ENCODE peak calls at places on chromosomes 2 and 18, in eight cellular contexts. Q is endodermal cell, N is astrocyte, B is A549, Z is hepatocyte, S is esophagus squamous epithelium, U is WTC11, I is Calu3. X is an unnamed sample.
A peak's percentile ranks its signal among the peaks of the same experiment; 100 is the strongest.

GRCh38 chr2:85161626-85161960 is 28.4 kb downstream of the TCF7L1 start:
- DNase-seq in Q (no peak), N (peak; percentile 59), B (no peak), Z (no peak), S (no peak), U (no peak), I (no peak), X (no peak)

GRCh38 chr18:58347135-58347534 is 281.8 kb downstream of the ALPK2 start:
- DNase-seq in Q (no peak), N (no peak), B (no peak), Z (no peak), S (no peak), U (no peak), I (no peak), X (no peak)

GRCh38 chr18:22433960-22434359 is 16.2 kb upstream of the CTAGE1 start:
- DNase-seq in Q (no peak), N (no peak), B (no peak), Z (no peak), S (no peak), U (no peak), I (no peak), X (no peak)

GRCh38 chr2:173288561-173288960 is 66.1 kb upstream of the CDCA7 start:
- DNase-seq in Q (no peak), N (peak; percentile 77), B (peak; percentile 30), Z (no peak), S (no peak), U (no peak), I (no peak), X (no peak)

GRCh38 chr2:145849466-145849865 is 1329.5 kb upstream of the ZEB2 start:
- DNase-seq in Q (no peak), N (no peak), B (no peak), Z (no peak), S (no peak), U (no peak), I (peak; percentile 1), X (no peak)

GRCh38 chr2:184312970-184313369 is 285.4 kb upstream of the ZNF804A start:
- DNase-seq in Q (no peak), N (no peak), B (no peak), Z (no peak), S (no peak), U (no peak), I (no peak), X (no peak)

GRCh38 chr2:212797484-212798205 is 259.0 kb upstream of the ERBB4 start:
- DNase-seq in Q (no peak), N (peak; percentile 51), B (no peak), Z (no peak), S (no peak), U (no peak), I (no peak), X (no peak)

GRCh38 chr2:43071629-43072550 is 154.5 kb downstream of the ZFP36L2 start:
- DNase-seq in Q (no peak), N (no peak), B (no peak), Z (no peak), S (no peak), U (no peak), I (no peak), X (no peak)

GRCh38 chr18:812123-812672 is at the start of gene YES1:
- DNase-seq in Q (peak; percentile 94), N (peak; percentile 36), B (peak; percentile 59), Z (peak; percentile 93), S (peak; percentile 3), U (peak; percentile 83), I (peak; percentile 83), X (peak; percentile 85)

GRCh38 chr18:961644-962355 is 57.1 kb downstream of the ADCYAP1 start:
- DNase-seq in Q (peak; percentile 84), N (no peak), B (no peak), Z (peak; percentile 55), S (no peak), U (peak; percentile 66), I (peak; percentile 47), X (peak; percentile 65)

GRCh38 chr2:203909192-203909945 is 27.2 kb upstream of the ICOS start:
- DNase-seq in Q (peak; percentile 63), N (peak; percentile 56), B (peak; percentile 30), Z (peak; percentile 66), S (no peak), U (no peak), I (peak; percentile 54), X (no peak)

GRCh38 chr2:225584821-225585220 is 185.3 kb downstream of the NYAP2 start:
- DNase-seq in Q (no peak), N (no peak), B (peak; percentile 2), Z (no peak), S (no peak), U (no peak), I (no peak), X (no peak)
- TF ChIP-seq CTCF in Q (peak; percentile 19), N (no peak), B (no peak), Z (no peak), S (no peak), U (no peak), I (no peak), X (no peak)

GRCh38 chr2:98623657-98624056 is 15.3 kb downstream of the UNC50 start:
- DNase-seq in Q (no peak), N (no peak), B (no peak), Z (no peak), S (no peak), U (no peak), I (no peak), X (no peak)
- TF ChIP-seq CTCF in Q (no peak), N (no peak), B (no peak), Z (no peak), S (no peak), U (no peak), I (no peak), X (no peak)

GRCh38 chr2:80328033-80328635 is 23.6 kb upstream of the LRRTM1 start:
- DNase-seq in Q (peak; percentile 67), N (no peak), B (no peak), Z (no peak), S (no peak), U (no peak), I (no peak), X (no peak)

GRCh38 chr2:80329491-80329890 is 24.9 kb upstream of the LRRTM1 start:
- DNase-seq in Q (no peak), N (no peak), B (no peak), Z (no peak), S (no peak), U (no peak), I (no peak), X (no peak)

GRCh38 chr2:80326861-80327260 is 22.3 kb upstream of the LRRTM1 start:
- DNase-seq in Q (no peak), N (no peak), B (no peak), Z (no peak), S (no peak), U (no peak), I (no peak), X (no peak)

GRCh38 chr2:80322958-80323357 is 18.4 kb upstream of the LRRTM1 start:
- DNase-seq in Q (peak; percentile 49), N (no peak), B (no peak), Z (no peak), S (no peak), U (no peak), I (no peak), X (no peak)

DNA sequence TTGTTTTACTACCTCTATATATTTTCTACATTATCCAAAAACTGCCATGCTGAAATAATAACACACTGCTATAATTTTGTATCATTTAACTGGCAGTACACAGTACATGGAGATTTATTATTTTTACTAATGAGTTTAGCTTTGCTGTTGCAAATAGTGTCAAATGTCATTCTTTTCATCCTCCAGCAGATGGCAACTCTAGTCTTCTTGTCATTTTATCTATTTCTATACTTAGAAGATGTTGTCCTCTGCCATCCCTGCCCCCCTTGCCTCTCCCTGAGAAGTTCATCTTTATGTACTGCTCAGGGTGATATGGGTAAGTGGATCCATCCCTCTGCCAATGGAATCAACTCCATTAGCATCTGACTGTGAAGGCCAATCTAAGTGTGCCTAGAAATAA is 21.7 kb upstream of the LRRTM1 start:
- DNase-seq in Q (no peak), N (peak; percentile 10), B (no peak), Z (peak; percentile 44), S (no peak), U (no peak), I (no peak), X (no peak)
- TF ChIP-seq CTCF in Q (peak; percentile 80), N (peak; percentile 42), B (no peak), Z (peak; percentile 64), S (no peak), U (peak; percentile 24), I (no peak), X (no peak)

DNA sequence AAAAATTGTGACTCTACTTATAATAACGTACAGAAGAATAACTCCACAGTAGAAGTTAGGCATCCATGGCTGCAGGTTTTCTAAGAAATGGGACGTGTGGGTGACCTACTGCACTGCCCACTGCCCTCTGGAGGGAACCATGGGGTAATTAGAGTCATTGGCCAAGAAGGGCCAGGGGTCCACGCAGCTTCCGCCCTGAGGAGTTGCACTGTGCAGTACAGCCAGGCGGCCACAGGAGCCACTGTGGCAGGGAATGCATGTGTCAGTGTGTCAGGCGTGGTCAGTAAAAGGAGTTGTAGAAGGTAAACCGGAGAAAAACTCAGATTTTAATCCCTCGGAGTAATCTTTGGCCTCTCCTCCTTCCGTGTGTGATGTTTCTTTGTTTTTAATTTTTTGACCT is 24.8 kb downstream of the NCK2 start:
- DNase-seq in Q (peak; percentile 62), N (no peak), B (no peak), Z (peak; percentile 27), S (no peak), U (peak; percentile 36), I (no peak), X (no peak)
- TF ChIP-seq CTCF in Q (peak; percentile 60), N (peak; percentile 12), B (no peak), Z (peak; percentile 11), S (no peak), U (no peak), I (no peak), X (no peak)

DNA sequence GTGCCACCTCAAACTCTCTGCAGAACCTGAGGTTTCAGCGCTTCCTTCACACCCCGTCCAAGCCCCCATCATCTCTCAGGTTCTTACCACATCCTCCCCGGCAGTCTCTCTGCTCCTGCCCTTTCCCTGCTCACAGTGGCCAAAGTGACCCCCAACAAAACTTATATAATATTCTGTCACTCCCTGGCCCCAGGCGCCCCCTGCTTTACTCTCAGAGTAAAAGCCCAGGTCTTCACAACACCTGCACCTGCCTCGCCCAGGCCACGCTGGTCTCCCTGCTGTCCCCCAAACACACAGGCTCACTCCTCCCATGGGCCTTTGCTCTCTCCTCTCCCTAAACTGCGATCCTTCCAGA is 6.4 kb downstream of the ITGB1BP1 start:
- DNase-seq in Q (peak; percentile 55), N (no peak), B (no peak), Z (no peak), S (no peak), U (peak; percentile 30), I (no peak), X (no peak)
- TF ChIP-seq CTCF in Q (peak; percentile 38), N (no peak), B (no peak), Z (no peak), S (no peak), U (no peak), I (no peak), X (no peak)

DNA sequence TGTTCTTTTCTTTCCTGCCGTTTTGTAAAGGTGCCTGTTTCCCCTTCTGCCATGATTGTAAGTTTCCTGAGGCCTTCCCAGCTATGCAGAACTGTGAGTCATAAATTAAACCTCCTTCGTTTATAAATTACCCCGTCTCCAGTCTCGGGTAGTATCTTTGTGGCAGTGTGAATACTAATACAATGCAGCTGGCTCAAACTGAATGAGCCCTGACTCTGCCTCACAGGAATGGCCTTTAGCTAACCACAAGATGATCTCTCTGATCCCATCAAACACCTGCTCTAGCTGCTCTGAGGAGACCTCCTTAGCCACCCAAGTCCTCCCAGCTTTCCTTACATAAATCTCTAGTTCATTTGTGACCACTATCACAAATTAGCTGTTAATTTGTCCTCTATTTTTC is 41.5 kb upstream of the CAB39 start:
- DNase-seq in Q (peak; percentile 41), N (peak; percentile 90), B (no peak), Z (no peak), S (no peak), U (no peak), I (no peak), X (no peak)
- TF ChIP-seq CTCF in Q (no peak), N (no peak), B (no peak), Z (no peak), S (no peak), U (no peak), I (no peak), X (no peak)